ENCODE peak calls at places on chromosome 18, in four cellular contexts. W is HCT116, T is A549, F is WTC11. O is an unnamed sample.

GRCh38 chr18:58635891-58636290 is 7.0 kb upstream of the ALPK2 start:
- DNase-seq in W (peak; percentile 7), T (peak; percentile 49), F (no peak), O (peak; percentile 11)

GRCh38 chr18:56532176-56532840 is 106.1 kb downstream of the TXNL1 start:
- DNase-seq in W (no peak), T (no peak), F (no peak), O (no peak)

GRCh38 chr18:76494541-76495403 is at the start of gene ZNF516:
- DNase-seq in W (no peak), T (no peak), F (peak; percentile 53), O (no peak)

GRCh38 chr18:62017618-62018017 is 124.8 kb upstream of the RNF152 start:
- DNase-seq in W (no peak), T (no peak), F (no peak), O (no peak)

GRCh38 chr18:59606193-59607175 is 90.7 kb downstream of the CCBE1 start:
- DNase-seq in W (no peak), T (no peak), F (no peak), O (no peak)

GRCh38 chr18:4808891-4809290 is 353.8 kb upstream of the DLGAP1 start:
- DNase-seq in W (no peak), T (no peak), F (no peak), O (no peak)

GRCh38 chr18:64165906-64166305 is 17.0 kb upstream of the LINC00305 start:
- DNase-seq in W (no peak), T (no peak), F (no peak), O (no peak)

GRCh38 chr18:63107171-63107850 is 212.3 kb downstream of the BCL2 start:
- DNase-seq in W (no peak), T (no peak), F (no peak), O (no peak)

GRCh38 chr18:21191596-21192307 is 50.3 kb upstream of the GREB1L start:
- DNase-seq in W (peak; percentile 57), T (peak; percentile 67), F (peak; percentile 71), O (peak; percentile 59)

GRCh38 chr18:58051765-58052460 is 7.9 kb downstream of the NEDD4L start:
- DNase-seq in W (no peak), T (no peak), F (no peak), O (no peak)

GRCh38 chr18:9755110-9755509 is 47.0 kb downstream of the RAB31 start:
- DNase-seq in W (no peak), T (no peak), F (no peak), O (no peak)

GRCh38 chr18:10101293-10101701 is 187.5 kb downstream of the VAPA start:
- DNase-seq in W (no peak), T (no peak), F (no peak), O (no peak)

DNA sequence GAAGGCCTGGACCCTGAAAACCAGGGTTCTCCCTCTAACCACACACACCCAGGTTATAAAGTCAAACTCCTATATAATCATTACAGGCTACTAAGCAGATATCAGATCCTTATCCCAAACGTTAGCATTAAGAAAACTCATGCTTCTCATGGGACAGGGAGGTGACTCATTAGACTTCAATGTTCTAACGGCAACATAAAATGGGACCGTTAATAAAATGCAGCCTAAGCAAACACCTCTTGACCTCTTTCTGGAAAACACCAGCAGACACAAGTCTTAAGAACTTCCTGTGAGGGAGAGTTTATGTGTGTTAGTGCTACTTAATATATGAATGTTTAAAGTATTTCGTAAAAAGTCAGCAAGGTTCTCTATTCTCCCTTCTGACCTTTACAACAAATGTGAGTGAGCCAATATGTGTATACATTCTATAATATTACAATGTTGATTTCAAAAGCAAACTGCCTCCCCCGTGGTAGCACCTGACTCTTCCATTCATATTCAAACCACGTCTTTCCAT is 31.7 kb downstream of the LPIN2 start:
- DNase-seq in W (no peak), T (peak; percentile 86), F (no peak), O (no peak)
- TF ChIP-seq MAX in W (no peak), T (peak; percentile 70), F (no peak), O (no peak)

GRCh38 chr18:55500316-55501086 is 87.5 kb downstream of the TCF4 start:
- DNase-seq in W (no peak), T (no peak), F (no peak), O (no peak)
- TF ChIP-seq MAX in W (no peak), T (no peak), F (no peak), O (no peak)

GRCh38 chr18:69787825-69788547 is 159.7 kb downstream of the CD226 start:
- DNase-seq in W (peak; percentile 37), T (peak; percentile 10), F (no peak), O (peak; percentile 2)
- TF ChIP-seq MAX in W (no peak), T (no peak), F (no peak), O (no peak)

DNA sequence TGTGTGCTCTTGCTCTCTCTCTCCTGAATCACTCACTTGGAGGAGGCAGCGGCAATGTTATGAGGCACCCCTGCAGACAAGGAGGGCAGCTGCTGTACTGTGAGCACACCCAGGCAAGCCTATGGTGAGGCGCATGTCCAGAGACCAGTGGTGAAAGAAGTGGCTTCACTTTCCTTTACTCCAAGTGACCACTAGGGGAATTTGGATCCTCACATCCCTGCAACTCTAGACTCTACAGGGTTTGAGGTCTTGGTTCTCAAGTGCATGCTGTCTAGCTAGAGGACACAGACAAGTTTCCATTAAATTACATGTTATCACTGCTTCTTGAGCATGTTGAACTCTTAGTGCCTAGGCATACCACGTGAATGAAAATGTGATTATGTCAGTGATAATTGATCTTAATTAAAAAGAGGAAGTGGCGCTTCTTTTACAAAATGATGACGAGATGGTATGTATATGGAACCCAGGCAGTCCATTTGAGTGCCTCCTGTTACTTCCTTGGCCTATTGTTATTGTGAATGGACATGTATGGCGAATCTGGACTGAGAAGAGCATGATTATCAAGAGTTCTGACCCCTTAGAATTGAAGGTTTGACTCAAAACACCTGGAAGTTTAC is 181.0 kb upstream of the CDH2 start:
- DNase-seq in W (peak; percentile 18), T (peak; percentile 16), F (peak; percentile 17), O (no peak)
- TF ChIP-seq MAX in W (no peak), T (no peak), F (no peak), O (no peak)